ENCODE peak calls at places on chromosomes 6 and 20, in ten cellular contexts. T, O, Y, G, P, B, Q, V, Z and W are unnamed samples.

GRCh38 chr20:36144336-36144735 is 10.2 kb upstream of the EPB41L1 start:
- DNase-seq in O (no peak), Y (no peak), T (no peak), P (no peak), Q (no peak), V (no peak), Z (no peak), B (no peak), G (peak; percentile 43), W (no peak)

GRCh38 chr6:136725124-136725523 is 67.2 kb downstream of the MAP3K5 start:
- DNase-seq in P (no peak), Y (no peak), G (no peak), V (no peak), T (no peak), B (no peak), Q (no peak), O (no peak), Z (no peak), W (no peak)

GRCh38 chr20:6975326-6975725 is 207.8 kb downstream of the BMP2 start:
- DNase-seq in Y (no peak), P (no peak), T (no peak), O (no peak), Z (no peak), B (no peak), V (no peak), Q (no peak), G (no peak), W (no peak)

GRCh38 chr20:48051810-48052491 is 266.7 kb upstream of the SULF2 start:
- DNase-seq in T (no peak), Y (no peak), V (no peak), G (peak; percentile 82), Z (peak; percentile 6), O (no peak), Q (no peak), B (no peak), P (no peak), W (no peak)

GRCh38 chr6:159168536-159169192 is 536 bp upstream of the FNDC1 start:
- DNase-seq in P (peak; percentile 38), G (peak; percentile 42), Q (peak; percentile 24), Y (no peak), V (no peak), T (peak; percentile 85), B (no peak), Z (peak; percentile 91), O (peak; percentile 78), W (no peak)

GRCh38 chr6:85923013-85923430 is 280.3 kb upstream of the SYNCRIP start:
- DNase-seq in Y (no peak), Q (no peak), Z (peak; percentile 87), O (peak; percentile 56), B (peak; percentile 22), V (peak; percentile 30), P (no peak), G (peak; percentile 53), T (no peak), W (peak; percentile 29)

GRCh38 chr6:139308936-139309603 is 17.3 kb upstream of the TXLNB start:
- DNase-seq in O (no peak), Y (no peak), T (peak; percentile 76), B (no peak), Z (no peak), Q (peak; percentile 30), V (no peak), P (peak; percentile 35), G (no peak), W (no peak)

GRCh38 chr20:40687384-40688128 is 1.5 kb downstream of the MAFB start:
- DNase-seq in G (peak; percentile 52), T (no peak), Z (peak; percentile 73), P (peak; percentile 48), B (no peak), O (peak; percentile 75), Q (no peak), V (no peak), Y (peak; percentile 72), W (peak; percentile 81)

GRCh38 chr6:74289881-74290280 is 593.9 kb downstream of the CD109 start:
- DNase-seq in Z (no peak), Y (no peak), B (no peak), V (no peak), Q (no peak), O (no peak), P (no peak), G (no peak), T (no peak), W (no peak)

GRCh38 chr6:133610271-133610840 is 278.6 kb upstream of the TCF21 start:
- DNase-seq in B (no peak), G (no peak), Q (no peak), T (no peak), Y (no peak), Z (no peak), P (no peak), V (no peak), O (no peak), W (no peak)

DNA sequence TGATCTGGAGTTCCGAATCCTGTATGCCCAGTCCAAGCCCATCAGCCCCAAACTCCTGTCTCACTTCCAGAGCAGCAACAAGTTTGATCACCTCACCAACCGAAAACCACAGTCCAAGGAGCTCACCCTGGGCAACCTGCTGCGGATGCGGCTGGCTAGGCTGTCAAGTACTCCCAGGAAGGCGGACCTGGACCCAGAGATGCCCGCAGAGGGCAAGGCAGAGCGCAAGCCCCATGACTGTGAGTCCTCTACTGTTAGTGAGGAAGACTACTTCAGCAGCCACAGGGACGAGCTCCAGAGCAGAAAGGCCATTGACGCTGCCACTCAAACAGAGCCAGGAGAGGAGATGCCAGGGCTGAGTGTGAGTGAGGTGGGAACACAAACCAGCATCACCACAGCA is 10.5 kb upstream of the DHX35 start:
- DNase-seq in B (no peak), O (no peak), Y (no peak), Z (no peak), G (no peak), T (no peak), Q (no peak), P (no peak), V (no peak), W (no peak)
- TF ChIP-seq POLR2AphosphoS5 in B (no peak), O (no peak), Y (no peak), Z (no peak), G (no peak), T (no peak), Q (no peak), P (no peak), V (no peak), W (no peak)

GRCh38 chr6:33276581-33276863 is 401 bp upstream of the B3GALT4 start:
- DNase-seq in T (no peak), Z (no peak), G (no peak), P (no peak), Q (no peak), B (no peak), V (no peak), O (no peak), Y (no peak), W (no peak)
- TF ChIP-seq POLR2AphosphoS5 in T (no peak), Z (no peak), G (no peak), P (no peak), Q (no peak), B (no peak), V (no peak), O (no peak), Y (no peak), W (no peak)

GRCh38 chr20:38130687-38131587 is 34.1 kb downstream of the TGM2 start:
- DNase-seq in Q (no peak), T (peak; percentile 40), Y (no peak), V (no peak), O (no peak), P (no peak), G (no peak), Z (no peak), B (no peak), W (no peak)

GRCh38 chr20:38129893-38130609 is 35.0 kb downstream of the TGM2 start:
- DNase-seq in T (peak; percentile 62), P (no peak), Q (no peak), V (no peak), B (no peak), O (no peak), Z (no peak), Y (no peak), G (no peak), W (no peak)

GRCh38 chr20:38132156-38132909 is 32.7 kb downstream of the TGM2 start:
- DNase-seq in G (no peak), T (peak; percentile 48), P (no peak), Q (no peak), O (no peak), B (no peak), Y (no peak), V (no peak), Z (no peak), W (no peak)

GRCh38 chr20:38132910-38133501 is 32.1 kb downstream of the TGM2 start:
- DNase-seq in V (no peak), Z (no peak), P (no peak), B (no peak), O (no peak), G (no peak), Y (no peak), Q (no peak), T (peak; percentile 45), W (no peak)

DNA sequence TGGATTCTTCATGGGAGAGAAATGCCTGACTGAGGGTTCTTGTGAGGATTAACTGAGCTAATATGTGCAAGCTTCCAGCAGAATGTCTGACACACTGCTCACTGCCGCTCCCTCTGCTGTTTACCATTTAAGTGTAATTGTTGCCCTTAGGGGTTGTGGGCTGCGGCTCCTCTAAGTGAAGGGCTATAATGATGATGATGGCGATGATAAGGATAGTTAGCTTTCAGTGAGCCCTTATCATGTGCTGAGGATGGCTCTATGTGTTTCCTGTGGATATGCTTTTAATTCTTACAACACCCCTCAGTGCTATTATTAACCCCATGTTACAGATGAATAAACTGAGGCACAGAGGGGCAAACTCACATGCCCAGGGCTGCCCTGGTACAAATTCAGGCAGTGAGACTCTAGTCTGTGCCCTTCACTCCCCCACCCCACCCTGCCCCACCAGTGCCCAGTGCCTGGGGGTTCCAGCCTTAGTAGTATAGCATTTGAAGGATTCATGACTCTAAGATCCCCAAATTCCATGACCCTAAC is 33.4 kb downstream of the TGM2 start:
- DNase-seq in Z (no peak), Q (no peak), V (peak; percentile 78), G (no peak), T (peak; percentile 33), B (no peak), P (no peak), O (no peak), Y (no peak), W (no peak)
- TF ChIP-seq POLR2AphosphoS5 in Z (no peak), Q (no peak), V (no peak), G (no peak), T (no peak), B (no peak), P (no peak), O (no peak), Y (no peak), W (no peak)

GRCh38 chr6:100593522-100593921 is 128.8 kb upstream of the SIM1 start:
- DNase-seq in T (no peak), V (peak; percentile 88), B (no peak), G (peak; percentile 27), Q (no peak), P (no peak), Z (no peak), O (no peak), Y (no peak), W (no peak)

GRCh38 chr6:100595456-100595855 is 130.7 kb upstream of the SIM1 start:
- DNase-seq in Y (no peak), G (no peak), Z (no peak), V (no peak), T (no peak), Q (no peak), B (no peak), O (no peak), P (no peak), W (no peak)

DNA sequence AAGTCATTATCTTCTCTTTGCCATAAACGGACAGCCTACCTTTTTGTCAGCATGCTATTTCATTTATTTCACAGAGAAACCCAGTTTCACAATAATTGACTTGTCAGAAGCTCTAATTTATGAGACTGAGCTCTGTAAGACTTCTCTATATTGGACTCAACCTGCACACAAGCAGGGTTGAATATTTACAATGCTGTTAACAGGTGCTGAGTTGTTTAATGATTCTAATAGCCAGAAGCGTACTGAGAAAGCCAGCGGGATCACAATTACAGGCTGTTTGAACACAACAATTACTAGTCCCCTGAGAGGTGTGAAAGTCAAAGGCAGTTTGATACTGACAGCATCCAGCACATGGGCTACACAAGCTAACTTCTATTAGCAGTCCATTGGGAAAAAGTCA is 128.2 kb upstream of the SIM1 start:
- DNase-seq in B (no peak), Y (no peak), Z (no peak), V (peak; percentile 42), T (no peak), Q (no peak), O (no peak), P (no peak), G (no peak), W (no peak)
- TF ChIP-seq POLR2AphosphoS5 in B (no peak), Y (no peak), Z (no peak), V (no peak), T (no peak), Q (no peak), O (no peak), P (no peak), G (no peak), W (no peak)